ENCODE peak calls at places on chromosomes 2 and 18, in four cellular contexts. K is GM23338, Q is GM12864, G is colonic mucosa. Z is an unnamed sample.

GRCh38 chr2:11749646-11750349 is 3.4 kb downstream of the LPIN1 start:
- DNase-seq in K (no peak), Q (no peak), G (no peak), Z (peak)

GRCh38 chr2:133377021-133377481 is 191.2 kb downstream of the NCKAP5 start:
- DNase-seq in K (no peak), Q (no peak), G (no peak), Z (no peak)

GRCh38 chr2:101012706-101013181 is 10.7 kb downstream of the RPL31 start:
- DNase-seq in K (peak), Q (no peak), G (peak), Z (peak)

GRCh38 chr2:179263460-179264237 is 983 bp downstream of the SESTD1 start:
- DNase-seq in K (peak), Q (no peak), G (peak), Z (peak)

GRCh38 chr2:16206191-16206944 is 266.0 kb downstream of the MYCN start:
- DNase-seq in K (no peak), Q (no peak), G (no peak), Z (no peak)

GRCh38 chr2:24420373-24420772 is 60.0 kb upstream of the ITSN2 start:
- DNase-seq in K (no peak), Q (no peak), G (no peak), Z (no peak)

GRCh38 chr18:32324173-32324572 is 134.3 kb downstream of the MEP1B start:
- DNase-seq in K (no peak), Q (no peak), G (no peak), Z (no peak)

GRCh38 chr2:231308631-231309414 is 86.7 kb upstream of the B3GNT7 start:
- DNase-seq in K (no peak), Q (no peak), G (no peak), Z (no peak)

GRCh38 chr2:1812926-1813325 is 68.6 kb upstream of the PXDN start:
- DNase-seq in K (peak), Q (no peak), G (no peak), Z (no peak)

GRCh38 chr2:203718087-203718486 is 11.6 kb downstream of the CD28 start:
- DNase-seq in K (no peak), Q (peak), G (no peak), Z (peak)

GRCh38 chr2:160156665-160157064 is 43.4 kb downstream of the ITGB6 start:
- DNase-seq in K (no peak), Q (no peak), G (no peak), Z (no peak)

GRCh38 chr18:5979176-5979888 is 84.0 kb upstream of the TMEM200C start:
- DNase-seq in K (no peak), Q (no peak), G (no peak), Z (no peak)

GRCh38 chr2:10575566-10576300 is 114.0 kb downstream of the NOL10 start:
- DNase-seq in K (no peak), Q (peak), G (no peak), Z (no peak)

GRCh38 chr18:21146016-21146415 is 34.4 kb upstream of the ROCK1 start:
- DNase-seq in K (no peak), Q (no peak), G (no peak), Z (no peak)

GRCh38 chr2:135913726-135914365 is 37.6 kb upstream of the MCM6 start:
- DNase-seq in K (peak), Q (no peak), G (peak), Z (peak)

GRCh38 chr18:71398530-71398929 is 1109.7 kb downstream of the SOCS6 start:
- DNase-seq in K (peak), Q (no peak), G (no peak), Z (no peak)

DNA sequence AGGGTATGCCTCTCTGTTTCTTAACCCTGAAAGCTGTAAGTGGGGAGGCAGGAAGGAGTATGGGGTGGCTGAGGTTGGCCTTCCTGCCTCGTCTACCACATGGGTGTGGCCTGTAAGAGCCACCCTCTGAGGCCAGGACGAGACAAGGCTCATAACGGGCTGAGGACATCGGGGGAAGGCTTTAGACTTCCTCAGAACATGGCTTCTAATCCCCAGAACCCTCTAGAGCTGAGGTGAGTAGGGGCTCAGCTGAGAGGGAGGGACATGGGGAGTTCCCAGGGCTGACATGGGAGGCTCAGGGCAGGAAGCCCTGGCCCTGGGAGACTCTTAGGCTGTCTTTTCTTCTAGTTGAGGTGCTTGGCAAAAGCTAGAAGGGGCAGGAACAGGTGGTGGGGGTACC is 36.7 kb downstream of the EMX1 start:
- DNase-seq in K (no peak), Q (no peak), G (no peak), Z (peak)
- H3K4me3 ChIP-seq in K (no peak), Q (no peak), G (no peak), Z (peak)

GRCh38 chr2:166373951-166374350 is 1.8 kb downstream of the SCN9A start:
- DNase-seq in K (peak), Q (no peak), G (no peak), Z (no peak)

GRCh38 chr2:166376873-166377272 is 1.1 kb upstream of the SCN9A start:
- DNase-seq in K (no peak), Q (no peak), G (no peak), Z (no peak)

GRCh38 chr2:166375205-166375735 is 474 bp downstream of the SCN9A start:
- DNase-seq in K (peak), Q (no peak), G (peak), Z (peak)

GRCh38 chr2:166376488-166376828 is 714 bp upstream of the SCN9A start:
- DNase-seq in K (no peak), Q (no peak), G (no peak), Z (no peak)

GRCh38 chr2:166375736-166376487 is at the start of gene SCN9A:
- DNase-seq in K (peak), Q (no peak), G (peak), Z (peak)
- TF ChIP-seq CTCF in K (peak), Q (no peak), G (no peak), Z (no peak)

DNA sequence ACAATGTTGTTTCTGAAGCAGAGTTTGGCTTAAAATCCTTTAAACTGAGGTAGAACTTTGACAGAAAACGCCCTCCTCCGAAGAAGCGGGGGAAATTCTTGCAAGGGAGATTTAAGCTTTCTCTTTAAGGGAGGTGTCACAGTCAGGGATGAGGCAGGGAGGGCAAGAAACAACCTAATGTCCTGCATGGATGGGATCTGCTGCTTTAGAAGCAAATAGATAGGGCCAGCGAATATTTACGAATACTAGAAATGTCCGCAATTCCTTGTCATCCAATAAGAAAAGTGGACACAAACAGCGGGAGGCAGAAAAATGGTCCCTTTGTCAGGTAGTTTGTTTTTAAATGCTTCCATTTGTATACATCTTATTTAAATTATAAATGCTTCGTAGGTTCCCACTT is 12.0 kb downstream of the MEIS1 start:
- DNase-seq in K (no peak), Q (no peak), G (no peak), Z (no peak)
- H3K4me3 ChIP-seq in K (peak), Q (no peak), G (peak), Z (no peak)

DNA sequence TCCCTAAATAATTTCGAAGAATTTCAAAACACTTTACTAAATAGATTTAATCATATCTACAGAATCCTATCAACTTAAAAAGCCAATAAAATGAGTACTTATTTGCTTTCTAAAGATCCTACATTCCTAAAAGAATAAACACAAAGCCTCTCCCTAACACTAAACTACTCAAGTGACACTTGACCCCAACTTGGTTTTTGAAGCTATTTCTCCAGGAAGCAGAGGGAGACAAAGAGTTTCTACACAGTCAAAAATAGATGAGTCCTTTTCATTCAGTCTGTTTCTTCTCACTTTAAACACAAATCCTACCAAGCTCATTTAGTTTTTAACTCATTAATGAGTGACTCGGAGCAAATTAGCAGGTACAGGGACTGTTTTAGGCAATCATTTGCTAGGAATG is 2.1 kb downstream of the ATL2 start:
- DNase-seq in K (no peak), Q (no peak), G (no peak), Z (no peak)
- TF ChIP-seq CTCF in K (no peak), Q (no peak), G (no peak), Z (no peak)

DNA sequence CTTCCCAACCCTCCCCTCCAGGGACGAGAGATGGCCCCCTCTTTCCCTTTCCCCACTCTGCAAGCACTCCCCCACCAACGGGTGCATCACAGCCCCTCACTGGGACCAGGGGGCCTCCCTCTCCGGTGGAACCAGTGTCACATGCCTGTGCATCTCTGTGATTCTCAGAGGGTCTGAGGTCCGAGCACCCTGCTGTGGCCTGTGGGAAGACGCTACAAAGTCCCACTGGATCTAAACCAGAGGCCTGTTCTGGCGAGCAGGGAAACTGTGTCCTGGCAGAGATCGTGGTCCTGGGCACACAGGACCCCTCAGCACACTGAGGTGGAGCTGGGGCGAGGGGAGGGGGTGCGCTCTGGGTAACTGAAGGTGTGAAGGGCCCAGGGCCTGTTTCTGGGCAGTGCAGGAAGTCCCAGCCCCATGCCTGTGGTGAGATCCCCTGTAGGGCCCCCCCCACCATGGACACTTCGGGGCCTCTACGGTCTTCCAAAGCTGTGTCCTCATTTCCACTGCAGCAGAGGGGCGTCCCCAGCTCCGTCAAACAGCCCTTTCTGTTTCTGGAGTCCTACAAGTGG is 8.0 kb downstream of the SNORC start:
- DNase-seq in K (no peak), Q (no peak), G (no peak), Z (no peak)
- H3K4me3 ChIP-seq in K (no peak), Q (no peak), G (no peak), Z (no peak)

GRCh38 chr2:227222292-227222691 is 57.9 kb downstream of the COL4A3 start:
- DNase-seq in K (no peak), Q (no peak), G (no peak), Z (peak)

GRCh38 chr2:227230151-227230550 is 65.7 kb downstream of the COL4A3 start:
- DNase-seq in K (no peak), Q (no peak), G (no peak), Z (no peak)

DNA sequence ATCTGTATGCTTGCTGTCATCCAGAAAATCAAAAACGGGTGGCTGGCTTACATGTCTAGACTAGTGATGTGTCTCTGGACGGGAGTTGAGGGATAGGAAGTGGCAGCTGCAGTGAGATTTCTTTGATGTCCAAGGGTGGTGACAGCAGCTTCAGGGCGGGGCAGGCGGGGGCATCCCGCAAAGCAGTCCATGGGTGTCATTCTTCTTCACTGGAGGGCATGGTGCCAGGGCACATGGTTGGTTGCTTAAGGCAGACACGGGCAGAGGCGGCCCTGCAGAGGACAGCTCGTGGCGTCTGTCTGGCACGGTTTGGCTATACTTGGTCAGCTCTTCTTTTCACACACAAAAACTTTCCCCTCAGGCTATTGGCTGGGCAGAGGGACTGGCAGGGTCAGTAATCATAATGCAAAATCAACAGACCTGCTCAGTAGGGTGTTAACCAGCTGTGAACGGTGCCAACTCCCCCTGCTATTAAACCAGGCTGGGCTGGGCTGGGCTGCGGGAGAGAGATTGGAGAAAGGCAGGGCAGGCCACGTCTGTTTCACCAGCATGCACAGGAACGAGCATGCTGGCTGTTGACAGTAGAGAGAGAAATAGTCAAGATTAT is 63.7 kb downstream of the COL4A3 start:
- DNase-seq in K (no peak), Q (no peak), G (peak), Z (no peak)
- TF ChIP-seq CTCF in K (no peak), Q (no peak), G (no peak), Z (no peak)

DNA sequence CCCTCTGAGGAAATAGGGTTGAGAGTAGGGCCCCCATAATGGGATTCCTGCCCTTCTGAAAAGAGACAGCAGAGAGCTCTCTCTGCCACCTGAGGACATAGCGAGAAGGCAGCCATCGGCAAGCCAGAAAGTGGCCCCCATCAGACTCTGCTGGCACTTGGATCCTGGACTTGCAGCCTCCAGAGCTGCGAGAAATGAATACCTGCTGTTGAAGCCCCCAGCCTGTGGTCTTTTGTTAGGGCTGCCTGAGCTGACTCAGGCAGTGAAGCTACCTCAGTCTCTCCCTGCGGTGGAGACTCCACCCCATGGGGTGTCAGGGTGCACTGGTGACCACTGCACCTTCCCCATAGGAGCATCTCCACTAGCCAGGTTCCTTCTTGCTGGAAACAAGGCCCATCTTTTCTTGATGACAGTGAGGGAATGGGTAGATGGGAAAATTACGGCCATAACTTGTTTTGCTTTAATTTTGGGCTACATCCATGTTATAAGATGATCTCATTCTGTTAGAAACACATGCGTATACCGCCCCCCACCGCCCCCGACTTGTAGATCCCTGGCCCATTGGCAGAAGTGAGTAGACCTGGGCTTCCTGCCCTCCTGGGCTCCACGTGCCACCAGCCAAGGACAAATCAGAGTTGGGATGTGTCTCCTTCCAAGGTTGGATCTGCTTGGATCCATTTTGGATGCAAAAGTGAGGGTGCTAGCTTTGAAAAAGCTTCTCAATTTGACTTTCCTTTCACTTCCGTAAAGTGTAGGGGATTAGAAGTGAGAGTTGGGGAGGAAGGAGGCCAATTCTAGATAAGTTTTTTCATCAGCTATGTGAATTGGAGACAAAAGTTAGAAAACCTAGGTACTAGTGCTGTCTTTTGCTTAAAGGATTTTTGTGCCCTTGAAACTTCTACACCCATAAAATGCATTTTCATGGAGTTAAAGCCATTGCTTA is 42.9 kb downstream of the NCK2 start:
- DNase-seq in K (no peak), Q (no peak), G (peak), Z (peak)
- H3K4me3 ChIP-seq in K (no peak), Q (no peak), G (no peak), Z (no peak)

GRCh38 chr18:76306685-76307292 is 188.3 kb downstream of the ZNF516 start:
- DNase-seq in K (peak), Q (no peak), G (no peak), Z (peak)
- TF ChIP-seq CTCF in K (peak), Q (peak), G (no peak), Z (peak)

GRCh38 chr2:226031078-226031937 is 631.8 kb downstream of the NYAP2 start:
- DNase-seq in K (peak), Q (no peak), G (peak), Z (no peak)

GRCh38 chr2:226030369-226031077 is 631.0 kb downstream of the NYAP2 start:
- DNase-seq in K (peak), Q (no peak), G (no peak), Z (no peak)

DNA sequence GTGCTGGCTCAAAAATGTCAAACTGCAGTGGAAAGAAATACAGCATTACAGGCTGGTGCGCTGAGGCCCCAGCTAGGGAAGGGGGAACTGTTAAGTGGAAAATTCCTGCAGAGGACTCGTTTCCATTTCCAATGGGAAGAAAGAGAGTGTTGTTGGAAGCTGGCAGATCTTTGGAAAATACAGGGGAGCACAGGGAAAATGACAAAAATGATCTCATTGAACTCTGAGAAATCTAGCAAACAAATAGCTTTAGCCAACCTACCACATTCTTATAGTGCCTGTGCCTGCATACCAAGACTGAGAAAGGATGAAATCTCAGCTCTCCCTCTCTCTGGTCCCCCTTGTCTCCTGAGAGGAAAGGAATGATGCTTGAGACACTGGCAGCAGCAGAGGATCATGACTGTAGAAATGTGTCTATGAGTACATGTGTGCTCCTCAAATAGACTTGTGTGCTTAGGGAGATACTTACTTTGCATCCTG is 632.5 kb downstream of the NYAP2 start:
- DNase-seq in K (peak), Q (no peak), G (no peak), Z (no peak)
- H3K4me3 ChIP-seq in K (peak), Q (no peak), G (no peak), Z (no peak)

Z was measured in GM12865.